ENCODE peak calls at places on chromosomes 13 and 19, in six cellular contexts. J, W, I, S, Q and B are unnamed samples.

GRCh38 chr13:109146912-109147624 is 517.7 kb downstream of the MYO16 start:
- DNase-seq in J (no peak), W (no peak), I (no peak), S (no peak), Q (no peak), B (no peak)

GRCh38 chr13:42859760-42860159 is 78.4 kb downstream of the FAM216B start:
- DNase-seq in J (no peak), W (no peak), I (no peak), S (peak), Q (peak), B (no peak)

GRCh38 chr13:69997061-69997460 is 110.6 kb upstream of the ATXN8OS start:
- DNase-seq in J (no peak), W (no peak), I (no peak), S (no peak), Q (no peak), B (no peak)

GRCh38 chr19:35710784-35711723 is 6.7 kb downstream of the ZBTB32 start:
- DNase-seq in J (no peak), W (no peak), I (no peak), S (no peak), Q (no peak), B (no peak)

GRCh38 chr19:35868172-35868822 is at the start of gene APLP1:
- DNase-seq in J (peak), W (peak), I (peak), S (peak), Q (peak), B (no peak)

GRCh38 chr13:40169476-40169875 is 497.0 kb downstream of the FOXO1 start:
- DNase-seq in J (no peak), W (no peak), I (no peak), S (no peak), Q (no peak), B (no peak)

GRCh38 chr13:67048793-67049150 is 181.4 kb downstream of the PCDH9 start:
- DNase-seq in J (no peak), W (no peak), I (no peak), S (no peak), Q (no peak), B (no peak)

GRCh38 chr13:109628251-109628699 is 158.1 kb downstream of the IRS2 start:
- DNase-seq in J (no peak), W (no peak), I (no peak), S (no peak), Q (no peak), B (no peak)

GRCh38 chr19:4310247-4311121 is 6.1 kb downstream of the FSD1 start:
- DNase-seq in J (no peak), W (no peak), I (no peak), S (no peak), Q (peak), B (no peak)

GRCh38 chr13:76856141-76856571 is 30.0 kb downstream of the KCTD12 start:
- DNase-seq in J (no peak), W (no peak), I (no peak), S (no peak), Q (no peak), B (no peak)

GRCh38 chr19:33391631-33392249 is 18.2 kb downstream of the CEBPG start:
- DNase-seq in J (no peak), W (no peak), I (no peak), S (no peak), Q (peak), B (no peak)

GRCh38 chr19:42246143-42246868 is 3.9 kb upstream of the GSK3A start:
- DNase-seq in J (no peak), W (no peak), I (peak), S (no peak), Q (peak), B (peak)

GRCh38 chr19:55440411-55441105 is 2.5 kb downstream of the SHISA7 start:
- DNase-seq in J (no peak), W (peak), I (no peak), S (no peak), Q (peak), B (no peak)

GRCh38 chr19:40284501-40285352 is at the start of gene AKT2:
- DNase-seq in J (peak), W (no peak), I (no peak), S (peak), Q (peak), B (no peak)

GRCh38 chr19:47434088-47434487 is 14.8 kb upstream of the MEIS3 start:
- DNase-seq in J (no peak), W (no peak), I (no peak), S (no peak), Q (no peak), B (no peak)

GRCh38 chr13:48626077-48626449 is 27.7 kb upstream of the CYSLTR2 start:
- DNase-seq in J (no peak), W (no peak), I (no peak), S (no peak), Q (no peak), B (no peak)

GRCh38 chr13:50991624-50992610 is 82.3 kb downstream of the RNASEH2B start:
- DNase-seq in J (no peak), W (no peak), I (no peak), S (no peak), Q (peak), B (no peak)

GRCh38 chr19:4464815-4465581 is 7.1 kb upstream of the HDGFL2 start:
- DNase-seq in J (no peak), W (no peak), I (no peak), S (no peak), Q (no peak), B (no peak)

GRCh38 chr13:99854376-99854775 is 117.2 kb downstream of the ZIC5 start:
- DNase-seq in J (no peak), W (no peak), I (no peak), S (no peak), Q (no peak), B (no peak)